ENCODE peak calls at places on chromosome 14, in eight cellular contexts. W is Caco-2, Z is uterus, B is stomach, X is Panc1, V is astrocyte, Q is colonic mucosa, F is right atrium auricular region. N is an unnamed sample. For H3K36me3 and H3K4me1, the result is how much of the 10 kb centered on the place peaks cover.

GRCh38 chr14:99410019-99410418 is 70.6 kb downstream of the SETD3 start:
- DNase-seq in Q (no peak), B (no peak), Z (no peak), X (no peak), V (no peak), F (no peak), W (no peak), N (no peak)

GRCh38 chr14:30813182-30813581 is 61.2 kb upstream of the COCH start:
- DNase-seq in X (no peak), B (no peak), Z (no peak), Q (no peak), V (no peak), F (no peak), W (no peak), N (no peak)

GRCh38 chr14:75373616-75374015 is 54.2 kb upstream of the JDP2 start:
- DNase-seq in X (no peak), B (no peak), F (no peak), Z (no peak), Q (no peak), V (no peak), W (no peak), N (no peak)

GRCh38 chr14:37746140-37746832 is 150.9 kb downstream of the TTC6 start:
- DNase-seq in Z (no peak), W (no peak), X (no peak), Q (no peak), V (no peak), B (no peak), F (no peak), N (no peak)

GRCh38 chr14:60310086-60310684 is 61.2 kb downstream of the PPM1A start:
- DNase-seq in W (no peak), Q (no peak), F (no peak), B (no peak), Z (no peak), V (no peak), X (no peak), N (no peak)

GRCh38 chr14:69484444-69485113 is at the start of gene PLEKHD1:
- DNase-seq in Z (no peak), V (no peak), B (peak), X (no peak), W (peak), F (no peak), Q (peak), N (no peak)

GRCh38 chr14:31893156-31893813 is 183.8 kb upstream of the ARHGAP5 start:
- DNase-seq in Z (no peak), X (no peak), Q (no peak), W (no peak), V (peak), F (no peak), B (no peak), N (no peak)

GRCh38 chr14:100239840-100240724 is 1.1 kb downstream of the YY1 start:
- DNase-seq in Q (peak), X (no peak), W (peak), F (peak), V (peak), B (peak), Z (peak), N (peak)

GRCh38 chr14:100680439-100681051 is 46.1 kb upstream of the DLK1 start:
- DNase-seq in B (no peak), W (no peak), Q (no peak), Z (no peak), F (no peak), V (no peak), X (no peak), N (no peak)

GRCh38 chr14:68042591-68043210 is 223.1 kb downstream of the RAD51B start:
- DNase-seq in V (no peak), X (no peak), F (no peak), W (peak), Q (no peak), B (no peak), Z (no peak), N (no peak)

GRCh38 chr14:68518910-68519686 is 273.8 kb downstream of the ZFP36L1 start:
- DNase-seq in Z (no peak), W (peak), V (no peak), Q (no peak), B (no peak), F (peak), X (no peak), N (no peak)

GRCh38 chr14:104134061-104134965 is 4.1 kb upstream of the KIF26A start:
- DNase-seq in F (no peak), Z (no peak), X (no peak), V (no peak), B (no peak), W (no peak), Q (no peak), N (no peak)

GRCh38 chr14:58607571-58608317 is 30.0 kb upstream of the DACT1 start:
- DNase-seq in Z (no peak), V (peak), X (no peak), W (no peak), Q (no peak), F (no peak), B (no peak), N (no peak)

GRCh38 chr14:30994681-30995620 is 30.5 kb upstream of the AP4S1 start:
- DNase-seq in W (no peak), Z (no peak), Q (no peak), V (peak), X (no peak), B (no peak), F (no peak), N (no peak)

GRCh38 chr14:32244404-32244803 is 41.3 kb upstream of the RNU6-8 start:
- DNase-seq in B (no peak), F (no peak), X (no peak), Q (no peak), V (no peak), Z (no peak), W (no peak), N (no peak)

GRCh38 chr14:67461341-67461985 is 27.1 kb downstream of the TMEM229B start:
- DNase-seq in Q (no peak), V (no peak), B (no peak), Z (no peak), F (no peak), X (no peak), W (no peak), N (no peak)

GRCh38 chr14:100330396-100330931 is 7.3 kb downstream of the SLC25A47 start:
- DNase-seq in W (no peak), Z (no peak), Q (no peak), F (no peak), X (no peak), B (no peak), V (no peak), N (no peak)

GRCh38 chr14:64612021-64612380 is 62.2 kb downstream of the PPP1R36 start:
- DNase-seq in F (no peak), Q (no peak), B (no peak), V (peak), Z (no peak), X (no peak), W (no peak), N (no peak)

GRCh38 chr14:72500234-72500838 is 393.6 kb downstream of the DPF3 start:
- DNase-seq in W (no peak), Q (no peak), Z (no peak), X (no peak), F (peak), V (no peak), B (no peak), N (no peak)

GRCh38 chr14:91138511-91139359 is 24.9 kb downstream of the DGLUCY start:
- DNase-seq in V (no peak), Q (peak), F (no peak), B (no peak), W (peak), Z (no peak), X (no peak), N (no peak)

GRCh38 chr14:67397536-67397935 is 14.4 kb downstream of the PLEK2 start:
- DNase-seq in Q (no peak), X (no peak), W (no peak), F (no peak), Z (no peak), V (no peak), B (no peak), N (no peak)

GRCh38 chr14:50001999-50002925 is 109.4 kb downstream of the ARF6 start:
- DNase-seq in F (no peak), W (no peak), Z (no peak), Q (peak), B (peak), X (no peak), V (no peak), N (peak)

GRCh38 chr14:68663385-68664076 is 129.3 kb downstream of the ZFP36L1 start:
- DNase-seq in X (no peak), B (no peak), F (peak), V (peak), Z (peak), Q (no peak), W (no peak), N (no peak)

GRCh38 chr14:101542391-101542790 is 18.9 kb upstream of the DIO3 start:
- DNase-seq in Q (peak), F (no peak), B (no peak), X (no peak), V (no peak), W (peak), Z (no peak), N (peak)

GRCh38 chr14:96461950-96462798 is 40.0 kb upstream of the PAPOLA start:
- DNase-seq in V (no peak), F (no peak), W (peak), B (no peak), Q (peak), X (no peak), Z (no peak), N (peak)

GRCh38 chr14:85313801-85314207 is 216.1 kb upstream of the FLRT2 start:
- DNase-seq in Q (no peak), X (no peak), V (peak), W (no peak), B (no peak), Z (no peak), F (no peak), N (no peak)

GRCh38 chr14:35336171-35337073 is 44.2 kb downstream of the PSMA6 start:
- DNase-seq in Q (peak), Z (peak), W (no peak), F (peak), B (peak), X (no peak), V (peak), N (peak)

GRCh38 chr14:93716410-93717221 is 71.7 kb downstream of the PRIMA1 start:
- DNase-seq in Q (peak), B (no peak), F (peak), V (no peak), W (no peak), X (no peak), Z (no peak), N (no peak)

GRCh38 chr14:34436118-34436905 is 25.7 kb downstream of the SPTSSA start:
- DNase-seq in Z (no peak), Q (no peak), B (no peak), W (peak), X (no peak), F (no peak), V (peak), N (no peak)

GRCh38 chr14:91867316-91867988 is at the start of gene TC2N:
- DNase-seq in B (no peak), X (no peak), W (no peak), V (no peak), Z (no peak), F (no peak), Q (no peak), N (peak)

GRCh38 chr14:64702493-64703392 is 1.5 kb upstream of the PLEKHG3 start:
- DNase-seq in V (no peak), B (peak), Z (no peak), W (peak), Q (peak), F (no peak), X (no peak), N (peak)

GRCh38 chr14:59630281-59630963 is 53.8 kb upstream of the CCDC175 start:
- DNase-seq in V (peak), Z (no peak), F (no peak), B (no peak), X (no peak), Q (no peak), W (peak), N (peak)

GRCh38 chr14:98701377-98701776 is 570.6 kb downstream of the BCL11B start:
- DNase-seq in V (no peak), F (no peak), Q (no peak), Z (no peak), X (no peak), B (no peak), W (no peak), N (no peak)

GRCh38 chr14:23186913-23187654 is 3.6 kb upstream of the SLC7A8 start:
- DNase-seq in Z (peak), B (peak), Q (no peak), F (no peak), V (peak), X (peak), W (peak), N (no peak)

GRCh38 chr14:29529418-29529817 is 398.2 kb downstream of the PRKD1 start:
- DNase-seq in Z (no peak), V (no peak), B (no peak), F (no peak), Q (no peak), W (no peak), X (no peak), N (no peak)

GRCh38 chr14:22981090-22982012 is 1.0 kb downstream of the AJUBA start:
- DNase-seq in Z (no peak), W (peak), X (no peak), V (no peak), Q (no peak), B (no peak), F (no peak), N (no peak)

DNA sequence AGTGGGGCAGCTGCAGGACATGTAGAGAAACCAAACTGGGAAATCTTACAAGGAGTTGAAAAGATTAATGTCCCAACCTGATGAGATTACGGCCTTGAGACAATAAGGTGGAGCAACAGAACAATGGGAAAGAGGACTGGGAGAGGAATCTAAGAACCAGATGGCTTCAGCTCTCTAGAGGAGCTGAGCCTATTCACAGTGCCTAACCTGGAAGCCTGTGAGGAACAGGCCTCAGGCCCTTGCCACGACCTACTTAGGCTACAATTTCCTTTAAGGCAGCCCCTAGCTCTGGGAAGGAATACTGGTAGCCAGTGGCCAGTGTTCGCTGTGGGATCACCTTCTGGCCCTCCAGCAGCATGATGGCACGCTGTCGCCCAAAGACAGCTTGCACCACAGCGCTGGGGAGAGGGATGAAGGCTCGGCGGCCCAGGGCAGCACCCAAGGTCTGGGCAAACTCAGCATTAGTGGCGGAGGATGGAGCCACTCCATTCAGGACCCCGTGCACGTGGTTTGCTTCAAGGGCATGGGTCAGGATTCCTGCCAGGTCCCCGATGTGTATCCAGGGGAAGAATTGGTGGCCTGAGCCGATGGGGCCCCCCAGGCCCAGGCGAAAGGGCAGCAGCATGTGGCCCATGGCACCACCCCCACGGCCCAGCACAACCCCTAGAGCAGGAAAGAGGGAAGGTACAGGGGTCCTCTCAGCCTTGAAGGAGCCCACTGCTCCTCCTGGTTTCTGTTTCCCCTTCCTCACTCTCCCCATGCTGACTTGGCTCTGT is 2.6 kb downstream of the SDR39U1 start:
- DNase-seq in F (no peak), Z (no peak), W (no peak), B (no peak), X (no peak), Q (no peak), V (no peak), N (no peak)
- H3K36me3 ChIP-seq in F (half or more), Z (under half), W (under half), B (half or more), X (under half), Q (under half), V (under half), N (half or more)

DNA sequence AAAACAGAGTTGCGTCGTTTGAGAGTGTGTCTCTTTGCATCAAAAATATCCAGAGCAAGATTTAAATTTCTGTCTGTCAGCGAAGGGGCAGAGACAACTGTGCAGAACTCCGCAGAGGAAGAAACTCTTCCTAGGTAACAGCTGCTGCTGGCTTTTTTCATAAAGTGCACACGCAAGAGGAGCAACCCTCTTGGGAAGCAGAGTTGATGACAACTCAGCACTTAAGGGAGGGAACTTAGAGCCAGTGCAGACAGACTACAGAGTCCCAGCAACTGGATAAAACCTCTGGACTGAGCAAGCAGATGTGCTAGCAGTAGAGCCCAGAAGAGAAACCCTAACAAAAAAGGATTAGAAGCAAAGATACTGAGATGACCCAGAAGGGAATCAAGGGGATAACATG is 337.1 kb downstream of the PCNX1 start:
- DNase-seq in X (no peak), Z (no peak), W (no peak), F (no peak), B (no peak), V (no peak), Q (no peak), N (no peak)
- H3K4me1 ChIP-seq in X (under half), Z (under half), W (under half), F (under half), B (under half), V (under half), Q (under half), N (under half)

GRCh38 chr14:65958664-65959562 is 527.3 kb upstream of the CCDC196 start:
- DNase-seq in X (no peak), V (peak), F (no peak), Q (peak), W (no peak), B (no peak), Z (no peak), N (no peak)

GRCh38 chr14:65966188-65966587 is 520.0 kb upstream of the CCDC196 start:
- DNase-seq in V (no peak), B (no peak), F (no peak), Q (no peak), Z (no peak), W (no peak), X (no peak), N (no peak)

GRCh38 chr14:65959563-65960024 is 526.6 kb upstream of the CCDC196 start:
- DNase-seq in F (no peak), W (no peak), X (no peak), V (no peak), B (no peak), Q (no peak), Z (no peak), N (no peak)

GRCh38 chr14:65961004-65961403 is 525.2 kb upstream of the CCDC196 start:
- DNase-seq in Z (peak), X (peak), Q (peak), W (peak), F (peak), B (peak), V (peak), N (peak)

GRCh38 chr14:65962952-65963351 is 523.2 kb upstream of the CCDC196 start:
- DNase-seq in W (no peak), Q (no peak), X (no peak), Z (no peak), V (no peak), B (no peak), F (no peak), N (no peak)
- TF ChIP-seq CTCF in W (no peak), Q (no peak), X (no peak), Z (no peak), V (no peak), B (no peak), F (no peak), N (no peak)

GRCh38 chr14:73896521-73896920 is 9.9 kb downstream of the ZNF410 start:
- DNase-seq in B (no peak), Q (no peak), V (no peak), W (no peak), F (no peak), X (no peak), Z (no peak), N (no peak)

GRCh38 chr14:73895939-73896338 is 9.3 kb downstream of the ZNF410 start:
- DNase-seq in Q (no peak), W (no peak), B (no peak), F (no peak), V (no peak), Z (no peak), X (no peak), N (no peak)
- H3K36me3 ChIP-seq in Q (under half), W (under half), B (half or more), F (half or more), V (under half), Z (under half), X (under half), N (half or more)

DNA sequence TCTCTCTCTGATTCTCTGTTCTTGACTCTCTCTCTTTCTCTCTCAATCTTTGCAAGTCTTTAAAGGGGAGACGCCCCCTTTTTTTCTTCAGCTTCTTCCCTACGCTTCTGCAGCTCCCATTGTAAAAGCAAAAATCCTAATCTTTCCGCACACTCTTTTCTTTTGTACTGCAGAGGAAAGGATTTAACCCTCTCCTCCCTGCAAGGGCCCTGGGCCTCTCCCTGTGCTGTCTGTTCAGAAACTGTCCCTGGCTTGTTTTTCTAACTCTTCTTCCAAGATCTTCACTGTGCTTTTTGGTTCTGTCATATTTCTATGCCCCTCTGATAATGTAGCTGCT is 10.9 kb upstream of the SALL2 start:
- DNase-seq in Q (no peak), B (no peak), F (no peak), V (no peak), X (no peak), Z (no peak), W (no peak), N (no peak)
- H3K4me1 ChIP-seq in Q (under half), B (under half), F (under half), V (under half), X (under half), Z (under half), W (under half), N (under half)

DNA sequence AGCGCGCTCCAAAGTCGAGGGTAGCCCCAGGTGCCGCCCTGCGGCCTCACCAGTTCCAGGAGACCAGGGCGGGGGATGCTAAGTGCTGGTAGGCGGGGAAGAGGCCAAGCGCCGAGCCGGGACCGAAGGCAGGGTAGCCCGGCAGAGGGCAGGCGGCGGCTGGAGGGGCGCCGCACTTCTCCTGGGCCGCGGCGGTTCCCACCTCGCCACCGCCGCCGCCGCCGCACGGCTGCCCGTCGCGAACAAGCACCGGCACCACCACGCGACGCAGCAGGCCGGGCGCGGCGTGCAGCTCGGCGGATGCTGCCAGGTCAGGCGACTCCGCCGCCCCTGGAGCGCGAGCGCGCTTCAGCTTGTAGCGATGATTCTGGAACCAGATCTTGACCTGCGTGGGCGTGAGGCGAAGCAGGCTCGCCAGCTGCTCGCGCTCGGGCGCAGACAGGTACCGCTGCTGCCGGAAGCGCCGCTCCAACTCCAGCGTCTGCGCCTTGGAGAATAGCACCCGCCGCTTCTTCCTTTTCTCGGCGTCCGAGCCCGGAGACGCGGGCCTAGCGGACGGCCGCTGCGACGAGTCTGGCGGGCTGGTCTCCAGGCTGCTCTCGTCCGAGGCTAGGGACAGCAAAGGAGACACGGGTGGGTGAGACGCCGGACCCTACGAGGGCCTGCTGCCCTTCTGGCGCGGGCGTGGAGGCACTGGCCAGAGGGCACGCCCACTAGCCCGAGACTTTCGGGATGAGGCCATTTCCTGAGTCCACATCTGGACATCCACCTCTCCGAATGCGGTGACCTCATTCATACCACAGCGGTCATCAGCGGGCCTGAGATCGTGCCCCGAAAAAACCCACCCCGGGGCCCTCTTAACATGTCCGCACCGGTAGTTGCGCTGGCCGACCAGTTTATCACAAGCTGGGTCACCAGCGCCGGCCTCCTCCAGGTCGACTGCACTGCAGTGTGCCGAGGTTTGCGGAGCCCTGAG is 1.3 kb downstream of the NKX2-8 start:
- DNase-seq in B (no peak), V (peak), W (peak), Q (no peak), F (no peak), Z (no peak), X (no peak), N (no peak)
- TF ChIP-seq CTCF in B (no peak), V (no peak), W (no peak), Q (no peak), F (no peak), Z (no peak), X (no peak), N (no peak)